ENCODE peak calls at places on chromosomes 6 and 20, in ten cellular contexts. One of them, this sample, is unnamed.

GRCh38 chr20:36004045-36004444 is 35.7 kb downstream of the CNBD2 start:
- DNase-seq in PC-3: no peak
- DNase-seq in spleen: no peak
- DNase-seq in neural progenitor cell: no peak
- DNase-seq in pancreas: no peak
- DNase-seq in nephron progenitor cell: no peak
- DNase-seq in left lung: no peak
- DNase-seq in HFFc6: no peak
- DNase-seq in cardiac fibroblast: no peak
- DNase-seq in CD4-positive, alpha-beta T cell: no peak
- DNase-seq in this sample: no peak

GRCh38 chr20:57985278-57985677 is 243.2 kb downstream of the ANKRD60 start:
- DNase-seq in pancreas: no peak
- DNase-seq in left lung: no peak
- DNase-seq in CD4-positive, alpha-beta T cell: no peak
- DNase-seq in nephron progenitor cell: peak; percentile 23
- DNase-seq in neural progenitor cell: peak; percentile 21
- DNase-seq in spleen: no peak
- DNase-seq in HFFc6: no peak
- DNase-seq in cardiac fibroblast: no peak
- DNase-seq in PC-3: no peak
- DNase-seq in this sample: no peak

GRCh38 chr20:16801919-16802651 is 53.9 kb downstream of the OTOR start:
- DNase-seq in neural progenitor cell: peak; percentile 77
- DNase-seq in CD4-positive, alpha-beta T cell: peak; percentile 31
- DNase-seq in PC-3: peak; percentile 85
- DNase-seq in nephron progenitor cell: peak; percentile 86
- DNase-seq in cardiac fibroblast: peak; percentile 65
- DNase-seq in HFFc6: peak; percentile 33
- DNase-seq in pancreas: peak; percentile 22
- DNase-seq in left lung: peak; percentile 38
- DNase-seq in spleen: no peak
- DNase-seq in this sample: peak; percentile 49

GRCh38 chr20:4444404-4444803 is 277.3 kb upstream of the PRND start:
- DNase-seq in spleen: no peak
- DNase-seq in neural progenitor cell: no peak
- DNase-seq in CD4-positive, alpha-beta T cell: no peak
- DNase-seq in PC-3: peak; percentile 30
- DNase-seq in left lung: no peak
- DNase-seq in cardiac fibroblast: no peak
- DNase-seq in pancreas: no peak
- DNase-seq in HFFc6: peak; percentile 86
- DNase-seq in nephron progenitor cell: no peak
- DNase-seq in this sample: peak; percentile 82

GRCh38 chr6:44151348-44152108 is 7.1 kb upstream of the CAPN11 start:
- DNase-seq in PC-3: peak; percentile 70
- DNase-seq in nephron progenitor cell: peak; percentile 92
- DNase-seq in pancreas: peak; percentile 64
- DNase-seq in HFFc6: peak; percentile 18
- DNase-seq in neural progenitor cell: peak; percentile 90
- DNase-seq in left lung: peak; percentile 95
- DNase-seq in CD4-positive, alpha-beta T cell: peak; percentile 78
- DNase-seq in spleen: peak; percentile 93
- DNase-seq in cardiac fibroblast: peak; percentile 71
- DNase-seq in this sample: peak; percentile 62

GRCh38 chr6:129849456-129849855 is 11.7 kb downstream of the TMEM244 start:
- DNase-seq in cardiac fibroblast: peak; percentile 76
- DNase-seq in PC-3: peak; percentile 79
- DNase-seq in spleen: no peak
- DNase-seq in CD4-positive, alpha-beta T cell: no peak
- DNase-seq in nephron progenitor cell: no peak
- DNase-seq in left lung: no peak
- DNase-seq in HFFc6: peak; percentile 70
- DNase-seq in neural progenitor cell: no peak
- DNase-seq in pancreas: no peak
- DNase-seq in this sample: peak; percentile 46

GRCh38 chr20:54106162-54106561 is 35.8 kb upstream of the BCAS1 start:
- DNase-seq in HFFc6: no peak
- DNase-seq in PC-3: no peak
- DNase-seq in pancreas: no peak
- DNase-seq in CD4-positive, alpha-beta T cell: no peak
- DNase-seq in left lung: no peak
- DNase-seq in neural progenitor cell: no peak
- DNase-seq in nephron progenitor cell: no peak
- DNase-seq in spleen: no peak
- DNase-seq in cardiac fibroblast: no peak
- DNase-seq in this sample: no peak

GRCh38 chr20:61590236-61590635 is 338.2 kb downstream of the CDH4 start:
- DNase-seq in HFFc6: no peak
- DNase-seq in PC-3: no peak
- DNase-seq in spleen: no peak
- DNase-seq in CD4-positive, alpha-beta T cell: no peak
- DNase-seq in left lung: no peak
- DNase-seq in neural progenitor cell: no peak
- DNase-seq in cardiac fibroblast: no peak
- DNase-seq in nephron progenitor cell: no peak
- DNase-seq in pancreas: no peak
- DNase-seq in this sample: no peak

GRCh38 chr6:38603492-38603891 is 36.2 kb downstream of the BTBD9 start:
- DNase-seq in nephron progenitor cell: no peak
- DNase-seq in spleen: no peak
- DNase-seq in pancreas: no peak
- DNase-seq in CD4-positive, alpha-beta T cell: no peak
- DNase-seq in neural progenitor cell: no peak
- DNase-seq in HFFc6: no peak
- DNase-seq in left lung: no peak
- DNase-seq in cardiac fibroblast: no peak
- DNase-seq in PC-3: no peak
- DNase-seq in this sample: no peak

GRCh38 chr6:140923048-140923447 is 1209.7 kb upstream of the GJE1 start:
- DNase-seq in PC-3: no peak
- DNase-seq in pancreas: no peak
- DNase-seq in cardiac fibroblast: peak; percentile 29
- DNase-seq in nephron progenitor cell: no peak
- DNase-seq in HFFc6: no peak
- DNase-seq in spleen: no peak
- DNase-seq in left lung: no peak
- DNase-seq in neural progenitor cell: no peak
- DNase-seq in CD4-positive, alpha-beta T cell: no peak
- DNase-seq in this sample: no peak

GRCh38 chr6:110633731-110634130 is 157.3 kb upstream of the SLC22A16 start:
- DNase-seq in CD4-positive, alpha-beta T cell: no peak
- DNase-seq in neural progenitor cell: no peak
- DNase-seq in spleen: no peak
- DNase-seq in left lung: no peak
- DNase-seq in nephron progenitor cell: no peak
- DNase-seq in HFFc6: no peak
- DNase-seq in pancreas: no peak
- DNase-seq in cardiac fibroblast: no peak
- DNase-seq in PC-3: no peak
- DNase-seq in this sample: no peak

GRCh38 chr20:47785321-47785899 is at the start of gene SULF2:
- DNase-seq in neural progenitor cell: peak; percentile 83
- DNase-seq in spleen: no peak
- DNase-seq in CD4-positive, alpha-beta T cell: no peak
- DNase-seq in pancreas: no peak
- DNase-seq in HFFc6: no peak
- DNase-seq in left lung: peak; percentile 81
- DNase-seq in cardiac fibroblast: peak; percentile 72
- DNase-seq in nephron progenitor cell: peak; percentile 74
- DNase-seq in PC-3: peak; percentile 50
- DNase-seq in this sample: peak; percentile 61

GRCh38 chr20:47782920-47783552 is 2.2 kb downstream of the SULF2 start:
- DNase-seq in left lung: no peak
- DNase-seq in pancreas: no peak
- DNase-seq in nephron progenitor cell: no peak
- DNase-seq in spleen: no peak
- DNase-seq in cardiac fibroblast: no peak
- DNase-seq in CD4-positive, alpha-beta T cell: no peak
- DNase-seq in HFFc6: no peak
- DNase-seq in neural progenitor cell: no peak
- DNase-seq in PC-3: no peak
- DNase-seq in this sample: no peak

GRCh38 chr20:47784256-47784598 is 1.1 kb downstream of the SULF2 start:
- DNase-seq in CD4-positive, alpha-beta T cell: no peak
- DNase-seq in nephron progenitor cell: no peak
- DNase-seq in neural progenitor cell: no peak
- DNase-seq in spleen: no peak
- DNase-seq in pancreas: no peak
- DNase-seq in PC-3: no peak
- DNase-seq in left lung: no peak
- DNase-seq in HFFc6: no peak
- DNase-seq in cardiac fibroblast: no peak
- DNase-seq in this sample: no peak

GRCh38 chr20:47785900-47786762 is 850 bp upstream of the SULF2 start:
- DNase-seq in HFFc6: peak; percentile 18
- DNase-seq in pancreas: peak; percentile 61
- DNase-seq in left lung: no peak
- DNase-seq in nephron progenitor cell: peak; percentile 78
- DNase-seq in CD4-positive, alpha-beta T cell: no peak
- DNase-seq in spleen: no peak
- DNase-seq in cardiac fibroblast: peak; percentile 90
- DNase-seq in PC-3: peak; percentile 90
- DNase-seq in neural progenitor cell: peak; percentile 88
- DNase-seq in this sample: peak; percentile 96

GRCh38 chr20:47784599-47785320 is 521 bp downstream of the SULF2 start:
- DNase-seq in CD4-positive, alpha-beta T cell: no peak
- DNase-seq in pancreas: no peak
- DNase-seq in cardiac fibroblast: peak; percentile 66
- DNase-seq in nephron progenitor cell: peak; percentile 66
- DNase-seq in spleen: peak; percentile 79
- DNase-seq in HFFc6: no peak
- DNase-seq in neural progenitor cell: peak; percentile 72
- DNase-seq in PC-3: peak; percentile 74
- DNase-seq in left lung: peak; percentile 82
- DNase-seq in this sample: peak; percentile 88
- TF ChIP-seq CTCF in CD4-positive, alpha-beta T cell: no peak
- TF ChIP-seq CTCF in pancreas: no peak
- TF ChIP-seq CTCF in cardiac fibroblast: no peak
- TF ChIP-seq CTCF in nephron progenitor cell: no peak
- TF ChIP-seq CTCF in spleen: no peak
- TF ChIP-seq CTCF in HFFc6: peak; percentile 13
- TF ChIP-seq CTCF in neural progenitor cell: peak; percentile 37
- TF ChIP-seq CTCF in PC-3: peak; percentile 49
- TF ChIP-seq CTCF in left lung: no peak
- TF ChIP-seq CTCF in this sample: no peak

GRCh38 chr6:13574149-13574570 is 241 bp upstream of the SIRT5 start:
- DNase-seq in neural progenitor cell: peak; percentile 98
- DNase-seq in HFFc6: peak; percentile 83
- DNase-seq in cardiac fibroblast: peak; percentile 96
- DNase-seq in PC-3: peak; percentile 95
- DNase-seq in left lung: peak; percentile 97
- DNase-seq in spleen: peak; percentile 98
- DNase-seq in CD4-positive, alpha-beta T cell: peak; percentile 91
- DNase-seq in nephron progenitor cell: peak; percentile 92
- DNase-seq in pancreas: peak; percentile 96
- DNase-seq in this sample: peak; percentile 99
- TF ChIP-seq CTCF in neural progenitor cell: peak; percentile 67
- TF ChIP-seq CTCF in HFFc6: peak; percentile 66
- TF ChIP-seq CTCF in cardiac fibroblast: peak; percentile 31
- TF ChIP-seq CTCF in PC-3: peak; percentile 39
- TF ChIP-seq CTCF in left lung: peak; percentile 18
- TF ChIP-seq CTCF in spleen: no peak
- TF ChIP-seq CTCF in CD4-positive, alpha-beta T cell: peak; percentile 72
- TF ChIP-seq CTCF in nephron progenitor cell: peak; percentile 46
- TF ChIP-seq CTCF in pancreas: no peak
- TF ChIP-seq CTCF in this sample: peak; percentile 71

GRCh38 chr20:31603822-31604566 is 1.1 kb upstream of the ID1 start:
- DNase-seq in nephron progenitor cell: peak; percentile 99
- DNase-seq in pancreas: peak; percentile 96
- DNase-seq in left lung: peak; percentile 96
- DNase-seq in cardiac fibroblast: peak; percentile 98
- DNase-seq in CD4-positive, alpha-beta T cell: peak; percentile 82
- DNase-seq in neural progenitor cell: peak; percentile 100
- DNase-seq in PC-3: peak; percentile 98
- DNase-seq in spleen: peak; percentile 95
- DNase-seq in HFFc6: peak; percentile 97
- DNase-seq in this sample: peak; percentile 91

GRCh38 chr20:31605902-31606677 is 1.0 kb downstream of the ID1 start:
- DNase-seq in PC-3: peak; percentile 19
- DNase-seq in neural progenitor cell: peak; percentile 69
- DNase-seq in left lung: peak; percentile 85
- DNase-seq in pancreas: no peak
- DNase-seq in spleen: peak; percentile 83
- DNase-seq in CD4-positive, alpha-beta T cell: no peak
- DNase-seq in HFFc6: no peak
- DNase-seq in cardiac fibroblast: peak; percentile 34
- DNase-seq in nephron progenitor cell: peak; percentile 45
- DNase-seq in this sample: peak; percentile 56

GRCh38 chr20:31606678-31606927 is 1.5 kb downstream of the ID1 start:
- DNase-seq in spleen: no peak
- DNase-seq in HFFc6: no peak
- DNase-seq in pancreas: no peak
- DNase-seq in PC-3: no peak
- DNase-seq in neural progenitor cell: no peak
- DNase-seq in CD4-positive, alpha-beta T cell: no peak
- DNase-seq in nephron progenitor cell: no peak
- DNase-seq in cardiac fibroblast: no peak
- DNase-seq in left lung: no peak
- DNase-seq in this sample: no peak

GRCh38 chr20:31604567-31605030 is 490 bp upstream of the ID1 start:
- DNase-seq in cardiac fibroblast: no peak
- DNase-seq in pancreas: no peak
- DNase-seq in PC-3: no peak
- DNase-seq in left lung: no peak
- DNase-seq in CD4-positive, alpha-beta T cell: no peak
- DNase-seq in HFFc6: no peak
- DNase-seq in neural progenitor cell: peak; percentile 59
- DNase-seq in spleen: no peak
- DNase-seq in nephron progenitor cell: no peak
- DNase-seq in this sample: no peak

GRCh38 chr20:31605031-31605901 is at the start of gene ID1:
- DNase-seq in CD4-positive, alpha-beta T cell: peak; percentile 89
- DNase-seq in HFFc6: peak; percentile 97
- DNase-seq in spleen: peak; percentile 97
- DNase-seq in nephron progenitor cell: peak; percentile 94
- DNase-seq in left lung: peak; percentile 98
- DNase-seq in PC-3: peak; percentile 97
- DNase-seq in cardiac fibroblast: peak; percentile 98
- DNase-seq in neural progenitor cell: peak; percentile 97
- DNase-seq in pancreas: peak; percentile 91
- DNase-seq in this sample: peak; percentile 99
- TF ChIP-seq CTCF in CD4-positive, alpha-beta T cell: no peak
- TF ChIP-seq CTCF in HFFc6: no peak
- TF ChIP-seq CTCF in spleen: no peak
- TF ChIP-seq CTCF in nephron progenitor cell: no peak
- TF ChIP-seq CTCF in left lung: no peak
- TF ChIP-seq CTCF in PC-3: no peak
- TF ChIP-seq CTCF in cardiac fibroblast: no peak
- TF ChIP-seq CTCF in neural progenitor cell: no peak
- TF ChIP-seq CTCF in pancreas: no peak
- TF ChIP-seq CTCF in this sample: no peak

DNA sequence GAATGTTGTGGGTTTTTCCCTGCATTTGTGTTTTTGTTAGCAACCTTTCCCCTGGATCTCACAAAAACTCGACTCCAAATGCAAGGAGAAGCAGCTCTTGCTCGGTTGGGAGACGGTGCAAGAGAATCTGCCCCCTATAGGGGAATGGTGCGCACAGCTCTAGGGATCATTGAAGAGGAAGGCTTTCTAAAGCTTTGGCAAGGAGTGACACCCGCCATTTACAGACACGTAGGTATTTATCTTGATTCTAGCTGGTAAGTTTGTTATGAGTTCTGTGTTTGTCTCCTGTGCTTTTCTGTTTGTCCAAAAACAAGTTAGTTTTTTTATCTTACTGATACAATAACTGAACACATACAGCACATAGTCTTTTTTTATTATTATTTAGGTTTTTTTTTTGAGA is 3.0 kb downstream of the SLC25A27 start:
- DNase-seq in HFFc6: no peak
- DNase-seq in spleen: no peak
- DNase-seq in CD4-positive, alpha-beta T cell: no peak
- DNase-seq in neural progenitor cell: peak; percentile 74
- DNase-seq in left lung: no peak
- DNase-seq in pancreas: no peak
- DNase-seq in cardiac fibroblast: no peak
- DNase-seq in nephron progenitor cell: peak; percentile 37
- DNase-seq in PC-3: peak; percentile 31
- DNase-seq in this sample: no peak
- TF ChIP-seq CTCF in HFFc6: peak; percentile 35
- TF ChIP-seq CTCF in spleen: no peak
- TF ChIP-seq CTCF in CD4-positive, alpha-beta T cell: no peak
- TF ChIP-seq CTCF in neural progenitor cell: peak; percentile 79
- TF ChIP-seq CTCF in left lung: no peak
- TF ChIP-seq CTCF in pancreas: peak; percentile 18
- TF ChIP-seq CTCF in cardiac fibroblast: peak; percentile 32
- TF ChIP-seq CTCF in nephron progenitor cell: peak; percentile 58
- TF ChIP-seq CTCF in PC-3: peak; percentile 51
- TF ChIP-seq CTCF in this sample: no peak

This sample was measured in RWPE1.